ENCODE peak calls at places on chromosomes 12 and 14, in six cellular contexts. G is aorta; D is tibial nerve; O is fibroblast of lung; V is CD4-positive, alpha-beta memory T cell; R is effector memory CD4-positive, alpha-beta T cell. F is an unnamed sample.

GRCh38 chr14:61537567-61538463 is 157.5 kb upstream of the HIF1A start:
- DNase-seq in O (peak; percentile 73), D (no peak), V (no peak), G (no peak), R (no peak), F (no peak)

GRCh38 chr14:105201928-105202513 is 20.9 kb upstream of the NUDT14 start:
- DNase-seq in O (no peak), D (no peak), R (no peak), G (no peak), V (no peak), F (no peak)

GRCh38 chr12:98352835-98353234 is 162.6 kb upstream of the TMPO start:
- DNase-seq in O (no peak), G (no peak), D (no peak), R (no peak), V (no peak), F (no peak)

GRCh38 chr14:104344815-104345214 is 206.4 kb downstream of the KIF26A start:
- DNase-seq in O (no peak), V (no peak), G (no peak), R (no peak), D (no peak), F (no peak)

GRCh38 chr14:66709292-66709691 is 201.3 kb downstream of the GPHN start:
- DNase-seq in V (no peak), O (peak; percentile 24), D (no peak), R (no peak), G (no peak), F (no peak)

GRCh38 chr12:20475542-20475941 is 107.2 kb downstream of the PDE3A start:
- DNase-seq in R (no peak), D (no peak), G (no peak), O (peak; percentile 43), V (no peak), F (no peak)

GRCh38 chr12:68270358-68270757 is 17.0 kb upstream of the IL22 start:
- DNase-seq in D (no peak), O (no peak), V (no peak), R (no peak), G (no peak), F (no peak)

GRCh38 chr12:27163048-27163715 is 80.8 kb upstream of the C12orf71 start:
- DNase-seq in D (no peak), G (no peak), V (no peak), R (no peak), O (no peak), F (no peak)

GRCh38 chr12:18703326-18703725 is 34.5 kb downstream of the PLCZ1 start:
- DNase-seq in V (no peak), D (no peak), R (no peak), O (peak; percentile 9), G (no peak), F (no peak)

GRCh38 chr12:113242560-113242959 is 21.3 kb downstream of the TPCN1 start:
- DNase-seq in G (no peak), V (no peak), O (no peak), D (no peak), R (no peak), F (no peak)

GRCh38 chr12:30989754-30990153 is 63.2 kb downstream of the TSPAN11 start:
- DNase-seq in O (no peak), V (no peak), G (no peak), D (no peak), R (no peak), F (no peak)

GRCh38 chr12:12975322-12976077 is 23.5 kb upstream of the GPRC5D start:
- DNase-seq in G (no peak), R (no peak), V (no peak), D (no peak), O (peak; percentile 51), F (no peak)

GRCh38 chr12:109153711-109154434 is 37.5 kb downstream of the ACACB start:
- DNase-seq in G (no peak), R (no peak), V (no peak), O (no peak), D (no peak), F (no peak)

GRCh38 chr12:22047495-22047894 is 1.5 kb downstream of the CMAS start:
- DNase-seq in R (no peak), G (no peak), D (no peak), V (no peak), O (no peak), F (no peak)

GRCh38 chr12:109308534-109309440 is at the start of gene FOXN4:
- DNase-seq in R (no peak), O (no peak), G (no peak), V (no peak), D (no peak), F (no peak)

GRCh38 chr12:75876843-75877587 is 154.6 kb downstream of the PHLDA1 start:
- DNase-seq in V (no peak), O (no peak), G (no peak), R (no peak), D (no peak), F (no peak)

GRCh38 chr12:114709112-114709511 is 25.1 kb upstream of the TBX3 start:
- DNase-seq in D (no peak), R (no peak), G (no peak), V (no peak), O (no peak), F (no peak)

GRCh38 chr14:55864890-55865655 is 253.1 kb upstream of the PELI2 start:
- DNase-seq in D (no peak), G (no peak), O (no peak), R (no peak), V (no peak), F (no peak)

GRCh38 chr12:81615031-81615430 is 144.1 kb downstream of the PPFIA2 start:
- DNase-seq in D (no peak), G (no peak), V (no peak), O (no peak), R (no peak), F (no peak)

GRCh38 chr14:104132981-104133380 is 5.4 kb upstream of the KIF26A start:
- DNase-seq in O (no peak), G (peak; percentile 20), R (no peak), D (no peak), V (no peak), F (peak; percentile 43)

GRCh38 chr12:40233741-40234367 is 9.1 kb downstream of the LRRK2 start:
- DNase-seq in V (no peak), O (no peak), G (no peak), R (no peak), D (no peak), F (no peak)

GRCh38 chr14:54487771-54488170 is 1.0 kb downstream of the GMFB start:
- DNase-seq in D (no peak), G (no peak), O (peak; percentile 68), R (no peak), V (no peak), F (no peak)

GRCh38 chr12:12606793-12607589 is 4.7 kb upstream of the CREBL2 start:
- DNase-seq in V (no peak), D (no peak), R (no peak), G (no peak), O (peak; percentile 54), F (no peak)

GRCh38 chr12:23564454-23564853 is 385.0 kb downstream of the SOX5 start:
- DNase-seq in D (no peak), R (no peak), G (no peak), O (peak; percentile 32), V (no peak), F (no peak)

GRCh38 chr14:31263485-31264133 is 56.0 kb upstream of the HECTD1 start:
- DNase-seq in D (peak; percentile 68), V (no peak), G (peak; percentile 76), R (no peak), O (peak; percentile 99), F (no peak)

GRCh38 chr14:81565441-81566290 is 32.0 kb upstream of the SEL1L start:
- DNase-seq in V (no peak), O (peak; percentile 14), D (peak; percentile 29), R (no peak), G (no peak), F (no peak)

GRCh38 chr12:53102883-53103807 is at the start of gene SOAT2:
- DNase-seq in V (peak; percentile 59), D (no peak), O (no peak), R (no peak), G (no peak), F (no peak)

GRCh38 chr14:45400509-45400908 is 147.5 kb upstream of the MIS18BP1 start:
- DNase-seq in O (no peak), R (no peak), V (no peak), D (no peak), G (no peak), F (no peak)

GRCh38 chr14:34007902-34008301 is 57.0 kb upstream of the EGLN3 start:
- DNase-seq in R (no peak), G (no peak), D (no peak), V (no peak), O (no peak), F (no peak)

GRCh38 chr14:72825486-72825885 is 68.4 kb downstream of the DPF3 start:
- DNase-seq in D (no peak), R (no peak), O (no peak), G (no peak), V (no peak), F (no peak)

GRCh38 chr12:106926657-106927056 is 29.1 kb upstream of the TMEM263 start:
- DNase-seq in O (no peak), G (no peak), D (no peak), V (no peak), R (no peak), F (no peak)
- H3K4me3 ChIP-seq in O (no peak overlapping the region), G (no peak overlapping the region), D (no peak overlapping the region), V (no peak overlapping the region), R (no peak overlapping the region), F (no peak overlapping the region)

GRCh38 chr14:32426596-32427408 is 97.7 kb downstream of the AKAP6 start:
- DNase-seq in O (no peak), D (no peak), G (no peak), V (no peak), R (no peak), F (no peak)
- H3K27ac ChIP-seq in O (no peak overlapping the region), D (no peak overlapping the region), G (no peak overlapping the region), V (no peak overlapping the region), R (no peak overlapping the region), F (no peak overlapping the region)

DNA sequence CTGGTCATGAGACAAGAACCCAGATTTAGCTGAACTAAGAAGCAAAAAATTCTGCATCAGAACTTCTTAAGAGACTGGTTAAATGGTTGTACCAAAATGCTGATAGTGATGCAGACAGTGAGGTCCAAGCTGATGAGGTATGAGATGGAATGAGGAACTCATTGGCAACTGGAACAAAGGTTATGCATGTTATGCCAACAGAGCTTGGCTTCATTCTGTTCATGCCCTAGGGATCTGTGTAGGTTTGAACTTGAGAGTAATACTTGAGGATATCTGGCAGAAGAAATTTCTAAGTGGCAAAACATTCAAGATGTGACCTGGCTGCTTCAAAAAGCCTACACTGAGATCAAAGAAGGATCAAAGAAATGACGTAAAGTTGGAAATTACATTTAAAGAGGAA is 398.0 kb downstream of the FSCB start:
- DNase-seq in G (no peak), R (no peak), D (no peak), O (no peak), V (no peak), F (no peak)
- H3K9me3 ChIP-seq in G (peaks cover 5% of the 10 kb centered on the region), R (no peaks in the 10 kb centered on the region), D (no peaks in the 10 kb centered on the region), O (no peaks in the 10 kb centered on the region), V (no peaks in the 10 kb centered on the region), F (peaks cover 4% of the 10 kb centered on the region)

GRCh38 chr12:62758216-62758615 is 176.7 kb downstream of the PPM1H start:
- DNase-seq in V (no peak), R (no peak), D (no peak), O (peak; percentile 92), G (no peak), F (no peak)
- H3K4me3 ChIP-seq in V (no peak overlapping the region), R (no peak overlapping the region), D (no peak overlapping the region), O (no peak overlapping the region), G (no peak overlapping the region), F (no peak overlapping the region)

GRCh38 chr12:2636741-2637140 is 158.0 kb upstream of the FKBP4 start:
- DNase-seq in D (no peak), G (peak; percentile 39), O (no peak), R (no peak), V (no peak), F (no peak)
- H3K27ac ChIP-seq in D (no peak overlapping the region), G (no peak overlapping the region), O (no peak overlapping the region), R (no peak overlapping the region), V (no peak overlapping the region), F (no peak overlapping the region)

F was measured in upper lobe of right lung.